ENCODE peak calls at places on chromosomes 2 and 18, in eight cellular contexts. D is stimulated activated CD4-positive, alpha-beta T cell treated with anti-CD3 and anti-CD28 coated beads, Interleukin-1b, Interleukin-23, amount 100 ng/mL, for 4 hours; C is HFFc6; F is stimulated activated CD8-positive, alpha-beta memory T cell treated with anti-CD3 and anti-CD28 coated beads, Interleukin-7, amount 100 ng/mL, for 24 hours; S is AG08395; J is mesothelial cell of epicardium; U is adipocyte; B is transverse colon. G is an unnamed sample.
A peak's percentile ranks its signal among the peaks of the same experiment; 100 is the strongest.

GRCh38 chr2:120658285-120659158 is 77.1 kb upstream of the GLI2 start:
- DNase-seq in B (no peak), C (no peak), D (no peak), U (no peak), F (no peak), J (no peak), S (no peak), G (no peak)

GRCh38 chr2:198314559-198315153 is 510.3 kb downstream of the PLCL1 start:
- DNase-seq in S (peak; percentile 54), B (no peak), J (no peak), C (peak; percentile 60), D (no peak), F (no peak), U (peak; percentile 88), G (peak; percentile 80)

GRCh38 chr2:75146903-75147332 is 52.4 kb downstream of the TACR1 start:
- DNase-seq in C (no peak), S (peak; percentile 50), B (no peak), D (no peak), J (no peak), U (peak; percentile 80), F (no peak), G (no peak)

GRCh38 chr2:204365778-204366177 is 179.5 kb upstream of the PARD3B start:
- DNase-seq in S (no peak), C (no peak), J (no peak), U (no peak), D (no peak), F (no peak), B (no peak), G (no peak)

GRCh38 chr18:12645751-12646203 is 12.1 kb downstream of the SPIRE1 start:
- DNase-seq in U (no peak), B (no peak), F (no peak), D (no peak), S (no peak), C (no peak), J (no peak), G (peak; percentile 21)

GRCh38 chr18:61596296-61596695 is 263.1 kb downstream of the CDH20 start:
- DNase-seq in C (no peak), F (no peak), U (peak; percentile 85), S (no peak), J (no peak), D (no peak), B (no peak), G (no peak)

GRCh38 chr2:23385351-23385747 is 370 bp downstream of the KLHL29 start:
- DNase-seq in J (peak; percentile 51), S (peak; percentile 63), C (peak; percentile 52), B (peak; percentile 26), D (peak; percentile 11), U (peak; percentile 76), F (no peak), G (peak; percentile 45)

GRCh38 chr2:35163948-35164347 is 1191.6 kb upstream of the CRIM1 start:
- DNase-seq in J (no peak), F (no peak), U (no peak), B (no peak), S (no peak), D (no peak), C (no peak), G (no peak)

GRCh38 chr2:83851066-83851465 is 608.0 kb downstream of the SUCLG1 start:
- DNase-seq in D (no peak), C (no peak), B (no peak), J (no peak), F (no peak), S (no peak), U (no peak), G (no peak)

GRCh38 chr2:16187517-16187887 is 247.2 kb downstream of the MYCN start:
- DNase-seq in D (no peak), S (no peak), F (no peak), B (no peak), U (no peak), J (no peak), C (no peak), G (no peak)

GRCh38 chr2:32210767-32211408 is 45.2 kb downstream of the SLC30A6 start:
- DNase-seq in B (no peak), C (no peak), F (no peak), J (no peak), S (no peak), D (no peak), U (no peak), G (no peak)

GRCh38 chr2:112881217-112882000 is 29.6 kb upstream of the IL37 start:
- DNase-seq in B (no peak), F (no peak), S (peak; percentile 64), D (no peak), J (no peak), U (peak; percentile 60), C (peak; percentile 92), G (peak; percentile 33)

GRCh38 chr18:49024408-49024807 is 73.6 kb upstream of the SMAD7 start:
- DNase-seq in U (no peak), B (no peak), D (no peak), S (no peak), F (no peak), J (peak; percentile 1), C (no peak), G (no peak)

G was measured in hippocampal formation.